ENCODE peak calls at places on chromosomes 2 and 18, in five cellular contexts. V is mesendoderm, B is fibroblast of lung, N is kidney, A is iPS DF 6.9. K is an unnamed sample. For H3K4me1, the result is how much of the 10 kb centered on the place peaks cover.

GRCh38 chr2:224591245-224591644 is 6.1 kb upstream of the CUL3 start:
- DNase-seq in V (no peak), A (no peak), N (no peak), B (no peak), K (no peak)

GRCh38 chr2:139369423-139370409 is 589.5 kb upstream of the NXPH2 start:
- DNase-seq in A (peak), B (no peak), V (peak), N (no peak), K (no peak)

GRCh38 chr2:177283871-177284270 is 19.3 kb upstream of the NFE2L2 start:
- DNase-seq in B (no peak), N (no peak), V (no peak), A (no peak), K (no peak)

GRCh38 chr2:112869258-112869842 is 32.8 kb upstream of the IL1B start:
- DNase-seq in A (no peak), V (no peak), B (peak), N (peak), K (peak)

GRCh38 chr2:163008642-163009041 is 170.1 kb upstream of the KCNH7 start:
- DNase-seq in A (no peak), N (no peak), B (no peak), V (no peak), K (no peak)

GRCh38 chr2:144560254-144560653 is 40.3 kb upstream of the ZEB2 start:
- DNase-seq in A (no peak), V (no peak), N (no peak), B (no peak), K (no peak)

GRCh38 chr2:218031771-218032257 is 29.0 kb upstream of the TNS1 start:
- DNase-seq in B (no peak), N (peak), V (no peak), A (no peak), K (no peak)

GRCh38 chr2:160345102-160345501 is 145.0 kb upstream of the ITGB6 start:
- DNase-seq in N (no peak), B (no peak), V (no peak), A (no peak), K (no peak)

GRCh38 chr2:34096552-34097171 is 497.6 kb upstream of the FAM98A start:
- DNase-seq in V (peak), N (no peak), A (peak), B (peak), K (no peak)

GRCh38 chr2:160039166-160039903 is 23.1 kb downstream of the PLA2R1 start:
- DNase-seq in N (no peak), B (peak), V (no peak), A (no peak), K (no peak)

GRCh38 chr18:48470484-48471180 is 61.4 kb upstream of the ZBTB7C start:
- DNase-seq in A (no peak), N (no peak), V (no peak), B (no peak), K (no peak)

GRCh38 chr2:159684796-159685195 is 27.5 kb upstream of the MARCHF7 start:
- DNase-seq in A (no peak), V (peak), B (peak), N (no peak), K (no peak)

GRCh38 chr18:49890041-49890440 is 76.7 kb upstream of the ACAA2 start:
- DNase-seq in A (no peak), N (no peak), V (peak), B (no peak), K (peak)

GRCh38 chr2:211347328-211347727 is 790.9 kb downstream of the CPS1 start:
- DNase-seq in B (no peak), V (peak), N (no peak), A (no peak), K (no peak)

GRCh38 chr2:147782521-147782920 is 62.3 kb upstream of the ACVR2A start:
- DNase-seq in B (peak), A (no peak), V (peak), N (no peak), K (no peak)

GRCh38 chr2:114424699-114425098 is 17.7 kb upstream of the DPP10 start:
- DNase-seq in A (no peak), N (no peak), V (no peak), B (no peak), K (no peak)
- H3K4me3 ChIP-seq in A (no peak), N (no peak), V (no peak), B (no peak), K (no peak)

DNA sequence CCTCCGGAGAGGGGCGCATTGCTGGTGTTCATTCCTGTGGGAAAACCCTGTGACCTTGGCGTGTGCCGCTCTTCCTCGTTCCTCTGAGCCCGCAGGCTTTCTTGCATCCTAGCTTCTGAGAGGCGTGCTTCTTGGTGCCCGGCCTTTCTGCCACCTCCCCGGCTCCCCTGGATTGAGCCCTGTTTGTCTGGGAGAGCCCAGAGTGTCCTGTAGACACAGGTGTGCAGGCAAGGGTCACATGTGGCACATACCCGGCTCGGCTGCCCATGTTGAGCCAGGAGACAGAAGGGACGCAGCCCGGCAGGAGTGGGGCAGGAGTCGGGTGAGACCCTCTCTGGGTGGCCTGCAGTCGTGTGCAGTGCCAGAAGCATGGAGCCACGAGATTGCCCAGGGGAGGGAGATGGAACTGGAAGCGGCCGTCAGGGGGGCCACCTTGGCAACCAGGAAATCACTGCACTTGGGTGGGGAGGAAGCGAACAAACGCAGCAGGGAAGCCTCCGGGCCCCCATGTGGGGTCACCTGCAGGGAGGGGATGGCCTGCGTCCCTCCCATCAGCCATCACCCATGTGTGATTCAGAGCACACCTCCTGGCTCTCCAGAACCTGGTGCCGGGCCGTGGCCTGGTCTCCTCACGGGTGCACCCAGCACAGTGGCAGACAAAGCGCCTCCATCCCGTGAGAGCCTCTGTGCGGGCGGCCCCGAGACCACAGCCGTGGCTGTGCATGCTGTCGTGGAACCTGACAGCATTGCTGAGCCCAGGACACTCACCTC is 92.9 kb downstream of the SH3BP4 start:
- DNase-seq in A (no peak), V (no peak), B (no peak), N (no peak), K (no peak)
- H3K4me1 ChIP-seq in A (under half), V (under half), B (under half), N (under half), K (under half)

GRCh38 chr2:42169869-42170465 is 814 bp downstream of the EML4 start:
- DNase-seq in V (no peak), B (no peak), A (no peak), N (no peak), K (no peak)

GRCh38 chr2:42170619-42171395 is 1.7 kb downstream of the EML4 start:
- DNase-seq in A (no peak), N (no peak), V (no peak), B (no peak), K (no peak)

GRCh38 chr2:42169100-42169868 is at the start of gene EML4:
- DNase-seq in V (peak), A (peak), N (peak), B (peak), K (peak)

GRCh38 chr2:42167458-42167857 is 1.7 kb upstream of the EML4 start:
- DNase-seq in B (no peak), N (no peak), V (no peak), A (no peak), K (no peak)

GRCh38 chr2:42168459-42169099 is 574 bp upstream of the EML4 start:
- DNase-seq in N (no peak), V (no peak), B (no peak), A (no peak), K (no peak)
- H3K4me3 ChIP-seq in N (peak), V (no peak), B (peak), A (no peak), K (peak)

DNA sequence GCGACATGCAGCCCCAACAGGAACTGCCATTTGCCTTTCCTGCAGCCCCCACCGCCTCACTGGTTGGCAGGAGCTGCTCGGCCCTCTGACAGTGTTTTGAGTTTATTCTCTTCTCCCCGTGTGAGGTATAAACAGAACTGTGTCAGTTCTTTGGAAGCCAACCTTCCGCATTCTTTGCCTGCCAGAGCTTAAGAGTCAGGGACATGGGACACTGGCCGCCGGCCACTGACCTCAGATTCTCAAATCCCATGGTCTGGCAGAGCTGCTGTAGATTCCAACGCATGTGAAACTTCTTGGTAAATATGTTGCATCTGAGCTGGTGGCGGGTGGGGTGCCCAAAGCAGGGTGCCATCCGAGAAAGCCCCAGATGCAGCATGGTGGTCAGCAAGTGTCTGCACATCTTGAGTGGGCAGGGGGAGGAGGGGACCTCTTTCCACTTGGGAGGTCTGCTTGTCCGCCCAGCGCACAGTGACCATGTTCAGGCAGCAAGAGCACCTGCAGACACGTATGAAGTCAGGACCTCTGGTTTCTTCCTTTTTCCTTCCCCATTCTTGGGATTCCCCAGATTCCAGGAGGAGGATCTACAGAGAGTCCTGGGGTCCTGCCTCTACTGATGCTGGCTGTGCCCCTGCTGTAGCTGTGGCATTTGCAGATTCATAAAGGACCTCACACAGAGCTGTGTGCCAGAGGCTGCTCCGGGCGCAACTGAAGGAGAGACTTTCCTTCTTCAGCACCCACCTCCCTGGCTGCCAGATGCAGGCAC is 23.8 kb downstream of the ASB18 start:
- DNase-seq in V (peak), N (no peak), B (no peak), A (no peak), K (no peak)
- H3K4me1 ChIP-seq in V (under half), N (under half), B (under half), A (under half), K (under half)

K was measured in upper lobe of right lung.